ENCODE peak calls at places on chromosomes 2 and 18, in ten cellular contexts. K, B, H, V, J, Y, M, U, R and N are unnamed samples.
A peak's percentile ranks its signal among the peaks of the same experiment; 100 is the strongest.

GRCh38 chr2:64277101-64277849 is 133.1 kb upstream of the PELI1 start:
- DNase-seq in K (no peak), B (no peak), H (no peak), V (no peak), J (no peak), Y (peak; percentile 85), M (no peak), U (no peak), R (peak; percentile 21), N (peak; percentile 23)

GRCh38 chr2:241843321-241844065 is 15.2 kb downstream of the PDCD1 start:
- DNase-seq in K (no peak), B (no peak), H (no peak), V (no peak), J (no peak), Y (no peak), M (no peak), U (no peak), R (no peak), N (no peak)

GRCh38 chr18:51039138-51040112 is 9.4 kb downstream of the SMAD4 start:
- DNase-seq in K (no peak), B (no peak), H (no peak), V (no peak), J (no peak), Y (peak; percentile 78), M (no peak), U (no peak), R (peak; percentile 69), N (no peak)

GRCh38 chr2:12960671-12961070 is 243.9 kb downstream of the TRIB2 start:
- DNase-seq in K (no peak), B (no peak), H (no peak), V (no peak), J (no peak), Y (no peak), M (no peak), U (no peak), R (peak; percentile 28), N (no peak)

GRCh38 chr2:233810385-233810784 is 32.3 kb downstream of the MROH2A start:
- DNase-seq in K (peak; percentile 6), B (no peak), H (no peak), V (no peak), J (no peak), Y (no peak), M (no peak), U (no peak), R (no peak), N (no peak)

GRCh38 chr2:160275646-160276045 is 75.6 kb upstream of the ITGB6 start:
- DNase-seq in K (no peak), B (no peak), H (no peak), V (no peak), J (no peak), Y (no peak), M (no peak), U (no peak), R (no peak), N (no peak)

GRCh38 chr2:38653715-38654494 is 12.0 kb upstream of the GALM start:
- DNase-seq in K (peak; percentile 69), B (no peak), H (no peak), V (no peak), J (no peak), Y (no peak), M (peak; percentile 81), U (peak; percentile 66), R (peak; percentile 38), N (no peak)

GRCh38 chr2:167212054-167212648 is 323.9 kb downstream of the XIRP2 start:
- DNase-seq in K (no peak), B (peak; percentile 3), H (no peak), V (no peak), J (peak; percentile 40), Y (peak; percentile 45), M (no peak), U (no peak), R (peak; percentile 55), N (peak; percentile 51)

GRCh38 chr2:106956416-106956815 is 70.4 kb upstream of the ST6GAL2 start:
- DNase-seq in K (no peak), B (no peak), H (no peak), V (no peak), J (no peak), Y (peak; percentile 30), M (no peak), U (no peak), R (peak; percentile 63), N (no peak)

GRCh38 chr2:223952280-223952968 is 4.8 kb upstream of the MRPL44 start:
- DNase-seq in K (no peak), B (no peak), H (no peak), V (no peak), J (no peak), Y (peak; percentile 71), M (no peak), U (no peak), R (no peak), N (no peak)

GRCh38 chr2:217890445-217890844 is 112.3 kb downstream of the TNS1 start:
- DNase-seq in K (no peak), B (peak; percentile 21), H (no peak), V (no peak), J (no peak), Y (peak; percentile 30), M (no peak), U (no peak), R (peak; percentile 96), N (peak; percentile 79)

GRCh38 chr2:75596784-75597183 is 36.0 kb upstream of the EVA1A start:
- DNase-seq in K (no peak), B (no peak), H (peak; percentile 78), V (no peak), J (no peak), Y (no peak), M (no peak), U (no peak), R (peak; percentile 58), N (peak; percentile 63)

GRCh38 chr2:147204102-147204501 is 640.7 kb upstream of the ACVR2A start:
- DNase-seq in K (no peak), B (no peak), H (peak; percentile 69), V (no peak), J (no peak), Y (no peak), M (no peak), U (no peak), R (peak; percentile 70), N (peak; percentile 78)

GRCh38 chr2:233857511-233858118 is 3.3 kb upstream of the HJURP start:
- DNase-seq in K (peak; percentile 56), B (peak; percentile 69), H (no peak), V (no peak), J (no peak), Y (peak; percentile 64), M (peak; percentile 60), U (no peak), R (peak; percentile 37), N (no peak)

GRCh38 chr2:232523682-232524597 is 2.0 kb upstream of the CHRND start:
- DNase-seq in K (no peak), B (peak; percentile 78), H (no peak), V (no peak), J (no peak), Y (peak; percentile 88), M (no peak), U (no peak), R (peak; percentile 34), N (no peak)

GRCh38 chr18:27447530-27447929 is 262.4 kb upstream of the CHST9 start:
- DNase-seq in K (no peak), B (no peak), H (no peak), V (no peak), J (no peak), Y (no peak), M (no peak), U (no peak), R (no peak), N (no peak)

GRCh38 chr2:17813015-17813741 is 3.1 kb upstream of the MSGN1 start:
- DNase-seq in K (no peak), B (no peak), H (no peak), V (no peak), J (no peak), Y (no peak), M (no peak), U (no peak), R (no peak), N (no peak)

GRCh38 chr2:120829633-120830025 is 94.0 kb downstream of the GLI2 start:
- DNase-seq in K (no peak), B (no peak), H (no peak), V (no peak), J (no peak), Y (no peak), M (no peak), U (no peak), R (no peak), N (no peak)

GRCh38 chr2:166081131-166081632 is 46.6 kb downstream of the SCN1A start:
- DNase-seq in K (no peak), B (no peak), H (no peak), V (no peak), J (no peak), Y (no peak), M (no peak), U (no peak), R (no peak), N (no peak)